ENCODE peak calls at places on chromosomes 4 and X, in ten cellular contexts. B is cardiac fibroblast; I is psoas muscle; G is NCI-H1694; N is nucleus accumbens; Z is stimulated activated CD4-positive, alpha-beta T cell treated with anti-CD3 and anti-CD28 coated beads, Interleukin-12 subunit alpha, Interleukin-12 subunit beta, amount 100 ng/mL, for 48 hours; P is activated CD8-positive, alpha-beta memory T cell treated with anti-CD3 and anti-CD28 coated beads, Interleukin-2, amount 50 U/mL, for 4 hours; H is activated gamma-delta T cell treated with anti-CD3 and anti-CD28 coated beads, Interleukin-2, amount 50 U/mL, for 16 hours; L is substantia nigra; M is AG20443. W is an unnamed sample.

GRCh38 chr4:42568610-42569207 is 88.2 kb downstream of the ATP8A1 start:
- DNase-seq in B (peak; percentile 80), I (no peak), G (peak; percentile 60), N (peak; percentile 69), Z (peak; percentile 50), P (peak; percentile 64), H (peak; percentile 47), L (no peak), M (peak; percentile 62), W (peak; percentile 74)

GRCh38 chr4:151329217-151330007 is 4.0 kb upstream of the SH3D19 start:
- DNase-seq in B (peak; percentile 44), I (no peak), G (no peak), N (no peak), Z (no peak), P (no peak), H (no peak), L (no peak), M (no peak), W (no peak)

GRCh38 chr4:155614111-155614762 is 52.4 kb upstream of the GUCY1A1 start:
- DNase-seq in B (peak; percentile 51), I (no peak), G (no peak), N (no peak), Z (no peak), P (no peak), H (no peak), L (no peak), M (no peak), W (no peak)

GRCh38 chrX:55135171-55135570 is 46.4 kb downstream of the PAGE2 start:
- DNase-seq in B (peak; percentile 49), I (peak; percentile 19), G (peak; percentile 29), N (peak; percentile 3), Z (peak; percentile 0), P (peak; percentile 22), H (no peak), L (no peak), M (peak; percentile 19), W (peak; percentile 51)

GRCh38 chr4:169492436-169493163 is 119.8 kb downstream of the NEK1 start:
- DNase-seq in B (peak; percentile 71), I (no peak), G (peak; percentile 3), N (no peak), Z (no peak), P (no peak), H (no peak), L (no peak), M (peak; percentile 70), W (peak; percentile 57)

GRCh38 chrX:131729295-131729694 is 185.4 kb downstream of the OR13H1 start:
- DNase-seq in B (no peak), I (peak; percentile 84), G (no peak), N (no peak), Z (no peak), P (peak; percentile 80), H (peak; percentile 62), L (no peak), M (no peak), W (no peak)

GRCh38 chrX:122004127-122004526 is 956.7 kb downstream of the GLUD2 start:
- DNase-seq in B (no peak), I (no peak), G (no peak), N (no peak), Z (no peak), P (no peak), H (no peak), L (no peak), M (no peak), W (no peak)

GRCh38 chrX:96432647-96433046 is 252.0 kb upstream of the DIAPH2 start:
- DNase-seq in B (peak; percentile 52), I (no peak), G (no peak), N (no peak), Z (no peak), P (no peak), H (no peak), L (no peak), M (no peak), W (no peak)

GRCh38 chr4:4284827-4285618 is 4.9 kb downstream of the LYAR start:
- DNase-seq in B (peak; percentile 69), I (no peak), G (no peak), N (no peak), Z (no peak), P (no peak), H (no peak), L (no peak), M (no peak), W (no peak)

GRCh38 chrX:56569378-56570061 is 6.1 kb downstream of the UBQLN2 start:
- DNase-seq in B (no peak), I (no peak), G (no peak), N (no peak), Z (no peak), P (no peak), H (no peak), L (no peak), M (no peak), W (no peak)

GRCh38 chr4:172573899-172574298 is 594.7 kb upstream of the GALNT7 start:
- DNase-seq in B (peak; percentile 8), I (no peak), G (no peak), N (no peak), Z (no peak), P (no peak), H (no peak), L (no peak), M (no peak), W (no peak)

GRCh38 chrX:2500681-2501151 is at the start of the genes DHRSX and ZBED1:
- DNase-seq in B (peak; percentile 18), I (peak; percentile 47), G (no peak), N (no peak), Z (peak; percentile 51), P (peak; percentile 46), H (peak; percentile 24), L (no peak), M (peak; percentile 85), W (no peak)

GRCh38 chr4:109315818-109316217 is 13.4 kb upstream of the COL25A1 start:
- DNase-seq in B (peak; percentile 25), I (no peak), G (no peak), N (no peak), Z (no peak), P (no peak), H (no peak), L (no peak), M (no peak), W (no peak)

GRCh38 chrX:150692296-150692695 is 900 bp upstream of the MTMR1 start:
- DNase-seq in B (no peak), I (no peak), G (no peak), N (no peak), Z (no peak), P (no peak), H (no peak), L (no peak), M (no peak), W (no peak)

GRCh38 chrX:126509917-126510316 is 42.7 kb downstream of the DCAF12L1 start:
- DNase-seq in B (no peak), I (no peak), G (no peak), N (no peak), Z (no peak), P (no peak), H (no peak), L (no peak), M (no peak), W (no peak)

GRCh38 chrX:18574591-18574990 is 97.3 kb downstream of the RS1 start:
- DNase-seq in B (peak; percentile 61), I (peak; percentile 25), G (no peak), N (no peak), Z (no peak), P (no peak), H (no peak), L (no peak), M (peak; percentile 65), W (no peak)

GRCh38 chr4:127781303-127782024 is 658 bp upstream of the HSPA4L start:
- DNase-seq in B (no peak), I (peak; percentile 65), G (no peak), N (peak; percentile 63), Z (no peak), P (no peak), H (no peak), L (no peak), M (peak; percentile 79), W (no peak)

GRCh38 chr4:151215295-151215694 is 61.7 kb upstream of the PRSS48 start:
- DNase-seq in B (no peak), I (no peak), G (no peak), N (no peak), Z (no peak), P (no peak), H (no peak), L (no peak), M (no peak), W (no peak)